ENCODE peak calls at places on chromosomes 11 and 22, in nine cellular contexts. Q, B, V, S, P, L, K, X and C are unnamed samples.

GRCh38 chr22:22392131-22392530 is 116.4 kb downstream of the ZNF280B start:
- DNase-seq in Q (no peak), P (no peak), X (no peak), S (no peak), B (no peak), V (no peak), L (no peak), K (no peak), C (no peak)

GRCh38 chr11:12840871-12841516 is 166.8 kb downstream of the TEAD1 start:
- DNase-seq in B (no peak), L (no peak), Q (peak), X (no peak), S (no peak), P (no peak), K (no peak), V (peak), C (no peak)

GRCh38 chr22:42060489-42060888 is 10.1 kb downstream of the NAGA start:
- DNase-seq in Q (no peak), K (no peak), L (no peak), V (no peak), P (no peak), B (no peak), X (no peak), S (no peak), C (no peak)

GRCh38 chr22:44823396-44823795 is 71.0 kb downstream of the ARHGAP8 start:
- DNase-seq in V (no peak), B (no peak), X (no peak), K (no peak), P (no peak), Q (no peak), L (peak), S (no peak), C (no peak)

GRCh38 chr11:30990625-30991348 is 378.8 kb downstream of the DCDC1 start:
- DNase-seq in V (no peak), K (no peak), P (no peak), X (no peak), S (no peak), L (no peak), B (no peak), Q (no peak), C (no peak)

GRCh38 chr11:20640401-20640800 is 29.0 kb upstream of the NELL1 start:
- DNase-seq in P (no peak), X (no peak), V (no peak), S (no peak), Q (no peak), L (no peak), K (no peak), B (no peak), C (no peak)

GRCh38 chr11:120255519-120255866 is 15.6 kb downstream of the POU2F3 start:
- DNase-seq in S (no peak), X (no peak), P (no peak), V (no peak), Q (no peak), L (no peak), B (no peak), K (no peak), C (no peak)

GRCh38 chr22:23315341-23315917 is 135.1 kb downstream of the BCR start:
- DNase-seq in Q (peak), L (peak), B (no peak), K (peak), P (peak), S (no peak), X (no peak), V (peak), C (peak)

GRCh38 chr11:133082453-133082781 is 449.9 kb downstream of the OPCML start:
- DNase-seq in L (peak), Q (no peak), P (no peak), K (no peak), V (no peak), B (no peak), S (no peak), X (no peak), C (no peak)

GRCh38 chr11:103842795-103843194 is 193.6 kb upstream of the DDI1 start:
- DNase-seq in L (no peak), B (no peak), K (peak), P (no peak), Q (no peak), S (no peak), X (no peak), V (peak), C (no peak)

GRCh38 chr11:129643031-129643721 is 172.5 kb upstream of the TMEM45B start:
- DNase-seq in L (no peak), P (no peak), K (peak), S (no peak), Q (peak), B (no peak), V (peak), X (no peak), C (peak)

GRCh38 chr11:14657841-14658240 is 14.2 kb downstream of the PDE3B start:
- DNase-seq in L (no peak), X (no peak), K (no peak), Q (no peak), B (no peak), V (no peak), S (no peak), P (no peak), C (no peak)

GRCh38 chr11:742156-742546 is 5.1 kb upstream of the TALDO1 start:
- DNase-seq in Q (no peak), K (no peak), P (no peak), L (no peak), X (no peak), B (no peak), V (no peak), S (no peak), C (no peak)

GRCh38 chr11:31968774-31969433 is 122.0 kb upstream of the RCN1 start:
- DNase-seq in L (peak), B (no peak), P (no peak), Q (peak), K (peak), V (peak), X (no peak), S (no peak), C (no peak)

GRCh38 chr11:58893899-58894298 is 45.4 kb upstream of the GLYATL1 start:
- DNase-seq in S (no peak), Q (no peak), L (no peak), B (no peak), P (no peak), K (no peak), X (no peak), V (no peak), C (no peak)

GRCh38 chr11:27296406-27296994 is 66.5 kb downstream of the CCDC34 start:
- DNase-seq in S (no peak), X (peak), Q (peak), P (no peak), B (no peak), V (peak), K (peak), L (no peak), C (peak)

GRCh38 chr11:65530157-65530496 is 5.2 kb downstream of the SCYL1 start:
- DNase-seq in L (no peak), B (no peak), P (no peak), S (no peak), V (no peak), X (no peak), K (no peak), Q (no peak), C (peak)

GRCh38 chr22:39496131-39496838 is 5.8 kb upstream of the MIEF1 start:
- DNase-seq in B (no peak), K (peak), V (peak), L (peak), S (peak), X (peak), P (peak), Q (peak), C (peak)

GRCh38 chr11:130473795-130474377 is 25.4 kb downstream of the ADAMTS15 start:
- DNase-seq in X (no peak), K (no peak), B (no peak), V (no peak), S (no peak), P (no peak), L (no peak), Q (no peak), C (no peak)

GRCh38 chr11:15379483-15379882 is 264.8 kb downstream of the INSC start:
- DNase-seq in K (no peak), B (no peak), L (no peak), V (no peak), S (no peak), P (no peak), Q (no peak), X (no peak), C (no peak)

GRCh38 chr11:114172871-114173444 is 113.4 kb downstream of the ZBTB16 start:
- DNase-seq in K (no peak), Q (no peak), V (no peak), X (peak), B (no peak), P (no peak), S (no peak), L (peak), C (no peak)

GRCh38 chr11:68965901-68966868 is 14.6 kb downstream of the MRGPRD start:
- DNase-seq in L (no peak), P (no peak), B (no peak), Q (no peak), S (no peak), K (no peak), X (no peak), V (no peak), C (no peak)

GRCh38 chr22:45671783-45672563 is at the start of gene ATXN10:
- DNase-seq in B (peak), L (peak), Q (peak), K (peak), X (peak), S (peak), V (peak), P (peak), C (peak)

GRCh38 chr11:111977141-111978027 is 40.2 kb downstream of the DIXDC1 start:
- DNase-seq in Q (peak), V (peak), K (peak), B (no peak), L (peak), S (no peak), P (peak), X (peak), C (no peak)

GRCh38 chr11:10398525-10398924 is 56.5 kb upstream of the AMPD3 start:
- DNase-seq in B (no peak), S (no peak), P (no peak), Q (no peak), V (no peak), K (no peak), X (no peak), L (no peak), C (peak)

GRCh38 chr22:26229910-26230309 is 60.6 kb downstream of the SEZ6L start:
- DNase-seq in K (no peak), S (no peak), L (no peak), Q (no peak), X (no peak), V (no peak), P (no peak), B (no peak), C (no peak)